ENCODE peak calls at places on chromosomes 13 and 19, in five cellular contexts. One of them, this sample, is unnamed.

GRCh38 chr19:39599116-39599515 is 3.2 kb upstream of the LGALS13 start:
- DNase-seq in mammary epithelial cell: peak
- DNase-seq in tibial artery: no peak
- DNase-seq in PC-3: peak
- DNase-seq in transverse colon: no peak
- DNase-seq in this sample: peak

GRCh38 chr13:76383671-76384461 is 502.3 kb downstream of the KCTD12 start:
- DNase-seq in tibial artery: no peak
- DNase-seq in PC-3: peak
- DNase-seq in transverse colon: peak
- DNase-seq in mammary epithelial cell: peak
- DNase-seq in this sample: peak

GRCh38 chr13:106507560-106508274 is 27.7 kb downstream of the EFNB2 start:
- DNase-seq in PC-3: peak
- DNase-seq in transverse colon: no peak
- DNase-seq in mammary epithelial cell: peak
- DNase-seq in tibial artery: no peak
- DNase-seq in this sample: peak

GRCh38 chr13:108322206-108322824 is 52.8 kb downstream of the TNFSF13B start:
- DNase-seq in transverse colon: no peak
- DNase-seq in mammary epithelial cell: peak
- DNase-seq in PC-3: peak
- DNase-seq in tibial artery: no peak
- DNase-seq in this sample: peak

GRCh38 chr19:4456566-4456842 is 1.1 kb downstream of the UBXN6 start:
- DNase-seq in mammary epithelial cell: peak
- DNase-seq in PC-3: peak
- DNase-seq in transverse colon: peak
- DNase-seq in tibial artery: no peak
- DNase-seq in this sample: peak

GRCh38 chr19:46225558-46226004 is 4.0 kb upstream of the IGFL1 start:
- DNase-seq in mammary epithelial cell: no peak
- DNase-seq in tibial artery: no peak
- DNase-seq in transverse colon: no peak
- DNase-seq in PC-3: peak
- DNase-seq in this sample: no peak

GRCh38 chr13:31236211-31236786 is 36.5 kb downstream of the B3GLCT start:
- DNase-seq in transverse colon: no peak
- DNase-seq in tibial artery: no peak
- DNase-seq in PC-3: peak
- DNase-seq in mammary epithelial cell: peak
- DNase-seq in this sample: peak

GRCh38 chr13:72218966-72219365 is 352.0 kb upstream of the DACH1 start:
- DNase-seq in transverse colon: no peak
- DNase-seq in tibial artery: no peak
- DNase-seq in mammary epithelial cell: no peak
- DNase-seq in PC-3: no peak
- DNase-seq in this sample: no peak

GRCh38 chr19:31312004-31312403 is 37.2 kb downstream of the TSHZ3 start:
- DNase-seq in mammary epithelial cell: peak
- DNase-seq in transverse colon: no peak
- DNase-seq in tibial artery: no peak
- DNase-seq in PC-3: peak
- DNase-seq in this sample: peak

GRCh38 chr19:45254044-45254531 is 3.0 kb downstream of the MARK4 start:
- DNase-seq in mammary epithelial cell: no peak
- DNase-seq in PC-3: no peak
- DNase-seq in transverse colon: no peak
- DNase-seq in tibial artery: no peak
- DNase-seq in this sample: no peak

GRCh38 chr19:44883962-44884361 is 7.1 kb upstream of the TOMM40 start:
- DNase-seq in PC-3: no peak
- DNase-seq in mammary epithelial cell: no peak
- DNase-seq in transverse colon: no peak
- DNase-seq in tibial artery: no peak
- DNase-seq in this sample: no peak

GRCh38 chr19:33622809-33623511 is 1.2 kb downstream of the CHST8 start:
- DNase-seq in transverse colon: no peak
- DNase-seq in PC-3: no peak
- DNase-seq in mammary epithelial cell: no peak
- DNase-seq in tibial artery: no peak
- DNase-seq in this sample: no peak

GRCh38 chr13:46846736-46847135 is 49.8 kb upstream of the ESD start:
- DNase-seq in PC-3: no peak
- DNase-seq in mammary epithelial cell: no peak
- DNase-seq in tibial artery: no peak
- DNase-seq in transverse colon: no peak
- DNase-seq in this sample: no peak

GRCh38 chr19:45999653-46000121 is 4.4 kb downstream of the CCDC61 start:
- DNase-seq in tibial artery: no peak
- DNase-seq in PC-3: no peak
- DNase-seq in mammary epithelial cell: no peak
- DNase-seq in transverse colon: no peak
- DNase-seq in this sample: no peak

GRCh38 chr19:47663911-47664771 is 49.1 kb upstream of the EHD2 start:
- DNase-seq in PC-3: peak
- DNase-seq in mammary epithelial cell: peak
- DNase-seq in transverse colon: peak
- DNase-seq in tibial artery: peak
- DNase-seq in this sample: peak

GRCh38 chr19:36417752-36418286 is 625 bp downstream of the ZFP82 start:
- DNase-seq in transverse colon: no peak
- DNase-seq in tibial artery: no peak
- DNase-seq in PC-3: no peak
- DNase-seq in mammary epithelial cell: no peak
- DNase-seq in this sample: no peak

GRCh38 chr19:48656840-48657474 is 11.0 kb upstream of the CA11 start:
- DNase-seq in tibial artery: no peak
- DNase-seq in PC-3: peak
- DNase-seq in transverse colon: peak
- DNase-seq in mammary epithelial cell: peak
- DNase-seq in this sample: peak

GRCh38 chr19:33831835-33832234 is 35.2 kb downstream of the KCTD15 start:
- DNase-seq in PC-3: no peak
- DNase-seq in mammary epithelial cell: no peak
- DNase-seq in tibial artery: no peak
- DNase-seq in transverse colon: no peak
- DNase-seq in this sample: no peak

GRCh38 chr13:29956771-29957170 is 106.4 kb upstream of the UBL3 start:
- DNase-seq in transverse colon: no peak
- DNase-seq in tibial artery: no peak
- DNase-seq in PC-3: no peak
- DNase-seq in mammary epithelial cell: no peak
- DNase-seq in this sample: no peak

GRCh38 chr19:32457540-32457939 is 52.0 kb downstream of the DPY19L3 start:
- DNase-seq in tibial artery: no peak
- DNase-seq in transverse colon: no peak
- DNase-seq in mammary epithelial cell: no peak
- DNase-seq in PC-3: no peak
- DNase-seq in this sample: peak

GRCh38 chr19:29785360-29785759 is 26.4 kb upstream of the CCNE1 start:
- DNase-seq in transverse colon: no peak
- DNase-seq in mammary epithelial cell: no peak
- DNase-seq in tibial artery: no peak
- DNase-seq in PC-3: no peak
- DNase-seq in this sample: no peak

GRCh38 chr13:97273341-97273831 is 51.3 kb downstream of the MBNL2 start:
- DNase-seq in mammary epithelial cell: peak
- DNase-seq in tibial artery: no peak
- DNase-seq in transverse colon: no peak
- DNase-seq in PC-3: no peak
- DNase-seq in this sample: no peak

GRCh38 chr19:18193388-18194207 is 580 bp downstream of the MPV17L2 start:
- DNase-seq in mammary epithelial cell: no peak
- DNase-seq in tibial artery: peak
- DNase-seq in PC-3: peak
- DNase-seq in transverse colon: no peak
- DNase-seq in this sample: no peak

GRCh38 chr13:90414691-90415596 is 932.5 kb upstream of the MIR17HG start:
- DNase-seq in mammary epithelial cell: peak
- DNase-seq in PC-3: peak
- DNase-seq in tibial artery: no peak
- DNase-seq in transverse colon: no peak
- DNase-seq in this sample: peak

GRCh38 chr13:73065665-73066350 is 7.0 kb downstream of the KLF5 start:
- DNase-seq in mammary epithelial cell: peak
- DNase-seq in transverse colon: peak
- DNase-seq in PC-3: peak
- DNase-seq in tibial artery: no peak
- DNase-seq in this sample: no peak

GRCh38 chr13:59392328-59392727 is 771.4 kb downstream of the DIAPH3 start:
- DNase-seq in tibial artery: no peak
- DNase-seq in mammary epithelial cell: no peak
- DNase-seq in transverse colon: no peak
- DNase-seq in PC-3: no peak
- DNase-seq in this sample: no peak

GRCh38 chr13:23722726-23723453 is 152.7 kb downstream of the TNFRSF19 start:
- DNase-seq in PC-3: no peak
- DNase-seq in tibial artery: no peak
- DNase-seq in mammary epithelial cell: no peak
- DNase-seq in transverse colon: no peak
- DNase-seq in this sample: no peak

GRCh38 chr19:46958542-46958941 is 61.1 kb upstream of the NPAS1 start:
- DNase-seq in PC-3: no peak
- DNase-seq in mammary epithelial cell: no peak
- DNase-seq in transverse colon: no peak
- DNase-seq in tibial artery: no peak
- DNase-seq in this sample: peak

GRCh38 chr13:47397739-47398138 is 500.9 kb upstream of the HTR2A start:
- DNase-seq in mammary epithelial cell: peak
- DNase-seq in PC-3: peak
- DNase-seq in tibial artery: no peak
- DNase-seq in transverse colon: no peak
- DNase-seq in this sample: peak

DNA sequence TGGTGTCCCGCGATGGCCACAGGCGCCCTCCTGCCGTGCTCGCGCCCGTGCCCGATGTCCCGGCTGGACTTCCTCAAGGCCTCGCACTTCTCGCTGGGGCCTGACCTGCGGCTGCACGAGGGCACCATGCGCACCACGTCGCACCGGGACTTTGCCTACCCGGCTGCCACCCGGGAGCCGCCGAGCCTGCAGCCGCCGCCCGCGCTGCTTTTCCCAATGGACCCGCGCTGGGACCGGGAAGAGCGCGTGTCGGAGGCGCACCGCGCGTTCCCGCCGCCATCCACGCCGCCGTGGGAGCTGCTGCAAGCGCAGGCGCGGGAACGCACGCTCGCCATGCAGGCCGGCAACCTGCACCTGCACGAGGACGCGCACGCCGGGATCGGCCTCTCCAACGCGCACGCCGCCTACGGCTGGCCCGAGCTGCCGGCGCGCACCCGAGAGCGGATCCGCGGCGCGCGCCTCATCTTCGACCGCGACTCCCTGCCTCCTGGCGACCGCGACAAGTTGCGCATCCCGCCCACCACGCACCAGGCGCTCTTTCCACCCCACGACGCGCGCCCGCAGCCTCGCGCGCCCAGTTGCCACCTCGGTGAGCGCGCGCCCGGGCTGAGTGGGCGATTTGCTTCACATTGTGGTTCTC is 12.1 kb upstream of the PEX11G start:
- DNase-seq in tibial artery: no peak
- DNase-seq in transverse colon: peak
- DNase-seq in mammary epithelial cell: peak
- DNase-seq in PC-3: peak
- DNase-seq in this sample: peak
- TF ChIP-seq CTCF in tibial artery: no peak
- TF ChIP-seq CTCF in transverse colon: peak
- TF ChIP-seq CTCF in mammary epithelial cell: no peak
- TF ChIP-seq CTCF in PC-3: no peak
- TF ChIP-seq CTCF in this sample: no peak

GRCh38 chr13:51360489-51360888 is 21.0 kb downstream of the SERPINE3 start:
- DNase-seq in transverse colon: no peak
- DNase-seq in mammary epithelial cell: no peak
- DNase-seq in tibial artery: no peak
- DNase-seq in PC-3: no peak
- DNase-seq in this sample: no peak

GRCh38 chr13:51363625-51364024 is 24.1 kb downstream of the SERPINE3 start:
- DNase-seq in tibial artery: no peak
- DNase-seq in mammary epithelial cell: no peak
- DNase-seq in PC-3: no peak
- DNase-seq in transverse colon: no peak
- DNase-seq in this sample: no peak

GRCh38 chr13:51361111-51361510 is 21.6 kb downstream of the SERPINE3 start:
- DNase-seq in mammary epithelial cell: no peak
- DNase-seq in tibial artery: no peak
- DNase-seq in transverse colon: no peak
- DNase-seq in PC-3: no peak
- DNase-seq in this sample: no peak

GRCh38 chr13:51359352-51359751 is 19.9 kb downstream of the SERPINE3 start:
- DNase-seq in tibial artery: no peak
- DNase-seq in PC-3: no peak
- DNase-seq in mammary epithelial cell: no peak
- DNase-seq in transverse colon: no peak
- DNase-seq in this sample: no peak

GRCh38 chr13:51364404-51365008 is 25.0 kb downstream of the SERPINE3 start:
- DNase-seq in tibial artery: no peak
- DNase-seq in transverse colon: no peak
- DNase-seq in mammary epithelial cell: peak
- DNase-seq in PC-3: peak
- DNase-seq in this sample: peak
- H3K27ac ChIP-seq in tibial artery: no peak
- H3K27ac ChIP-seq in transverse colon: no peak
- H3K27ac ChIP-seq in mammary epithelial cell: no peak
- H3K27ac ChIP-seq in PC-3: no peak
- H3K27ac ChIP-seq in this sample: peak

GRCh38 chr19:15812059-15812722 is 3.3 kb downstream of the OR10H1 start:
- DNase-seq in transverse colon: peak
- DNase-seq in tibial artery: no peak
- DNase-seq in mammary epithelial cell: peak
- DNase-seq in PC-3: peak
- DNase-seq in this sample: no peak
- TF ChIP-seq CTCF in transverse colon: peak
- TF ChIP-seq CTCF in tibial artery: no peak
- TF ChIP-seq CTCF in mammary epithelial cell: peak
- TF ChIP-seq CTCF in PC-3: peak
- TF ChIP-seq CTCF in this sample: no peak

DNA sequence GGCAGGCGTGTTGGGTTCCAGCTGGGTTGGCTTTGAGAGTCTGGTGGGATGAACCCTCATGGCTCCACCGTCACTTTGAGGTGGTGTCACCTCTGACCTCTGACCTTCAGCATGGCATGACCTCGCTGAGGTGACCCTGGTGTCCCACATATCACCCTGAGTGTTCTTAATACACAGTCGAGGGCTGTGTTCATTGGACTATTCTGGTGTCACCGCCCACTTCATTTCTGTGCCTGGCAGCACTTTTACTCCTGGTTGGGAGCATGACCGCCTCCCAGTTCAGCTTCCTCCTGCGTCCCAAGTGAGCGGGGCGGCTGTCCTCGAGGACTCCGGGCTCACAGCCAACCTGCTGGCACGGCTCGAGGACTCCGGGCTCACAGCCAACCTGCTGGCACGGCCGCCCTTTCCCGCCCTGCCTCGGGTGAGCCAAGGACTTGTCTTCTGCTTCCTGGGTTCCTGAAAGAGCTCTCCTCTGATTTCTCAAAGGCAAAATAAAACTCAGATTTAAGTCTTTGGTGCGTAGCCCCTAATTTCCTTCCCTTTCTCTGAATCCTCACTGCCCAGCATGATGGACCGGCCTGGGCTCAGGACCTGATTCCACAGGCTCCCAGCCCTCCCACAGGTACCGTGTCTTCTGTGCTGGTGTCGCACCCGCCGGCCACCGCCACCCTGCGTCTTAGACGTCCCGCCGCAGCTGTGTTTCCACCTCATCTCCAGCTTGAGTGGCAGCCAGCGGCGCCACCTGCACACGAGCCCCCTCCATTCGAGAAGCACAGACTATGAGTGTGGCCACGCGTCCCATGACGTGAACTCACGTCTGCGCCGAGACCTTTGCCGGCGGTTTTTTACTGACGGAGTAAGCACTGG is 10.4 kb downstream of the ATP4B start:
- DNase-seq in tibial artery: peak
- DNase-seq in PC-3: peak
- DNase-seq in transverse colon: peak
- DNase-seq in mammary epithelial cell: peak
- DNase-seq in this sample: no peak
- H3K27ac ChIP-seq in tibial artery: peak
- H3K27ac ChIP-seq in PC-3: peak
- H3K27ac ChIP-seq in transverse colon: peak
- H3K27ac ChIP-seq in mammary epithelial cell: no peak
- H3K27ac ChIP-seq in this sample: no peak

This sample was measured in brain microvascular endothelial cell.